ENCODE peak calls at places on chromosomes 11 and 22, in five cellular contexts. O, P, N, Q and L are unnamed samples.

GRCh38 chr11:91305402-91305801 is 919.2 kb upstream of the FAT3 start:
- DNase-seq in P (no peak), O (no peak), N (no peak), Q (no peak), L (no peak)

GRCh38 chr22:36360011-36360410 is 27.8 kb downstream of the MYH9 start:
- DNase-seq in P (no peak), Q (no peak), N (no peak), O (no peak), L (no peak)

GRCh38 chr22:41530612-41531421 is 13.5 kb downstream of the POLR3H start:
- DNase-seq in P (no peak), N (no peak), O (no peak), Q (no peak), L (no peak)

GRCh38 chr11:105588001-105588400 is 21.9 kb upstream of the GRIA4 start:
- DNase-seq in P (no peak), N (no peak), Q (no peak), O (peak), L (no peak)

GRCh38 chr11:65078151-65078550 is 5.7 kb downstream of the CDCA5 start:
- DNase-seq in P (peak), O (peak), Q (no peak), N (peak), L (peak)

GRCh38 chr11:111460752-111461305 is 51.4 kb downstream of the BTG4 start:
- DNase-seq in Q (no peak), N (no peak), P (peak), O (peak), L (no peak)

GRCh38 chr11:75577198-75577597 is 15.1 kb downstream of the SERPINH1 start:
- DNase-seq in P (peak), O (peak), Q (no peak), N (peak), L (peak)

GRCh38 chr11:87589082-87589481 is 551.3 kb downstream of the TMEM135 start:
- DNase-seq in Q (no peak), P (no peak), N (no peak), O (no peak), L (no peak)

GRCh38 chr11:111602865-111603632 is 800 bp downstream of the SIK2 start:
- DNase-seq in P (peak), Q (no peak), O (peak), N (peak), L (no peak)

GRCh38 chr11:46489668-46490560 is 98.3 kb upstream of the CHRM4 start:
- DNase-seq in N (peak), Q (no peak), P (peak), O (peak), L (peak)

GRCh38 chr11:87039371-87039770 is 1.6 kb downstream of the TMEM135 start:
- DNase-seq in N (no peak), Q (no peak), O (peak), P (no peak), L (no peak)

GRCh38 chr22:26541167-26541819 is 29.0 kb upstream of the TFIP11 start:
- DNase-seq in O (no peak), Q (no peak), P (no peak), N (no peak), L (no peak)

GRCh38 chr11:4493480-4493818 is 11.0 kb downstream of the OR52K1 start:
- DNase-seq in N (no peak), P (no peak), O (no peak), Q (no peak), L (no peak)

GRCh38 chr11:133930767-133931448 is 25.9 kb downstream of the IGSF9B start:
- DNase-seq in Q (no peak), N (peak), O (no peak), P (no peak), L (peak)

GRCh38 chr11:16338397-16338796 is 17.9 kb downstream of the SOX6 start:
- DNase-seq in Q (no peak), P (no peak), N (no peak), O (peak), L (no peak)

GRCh38 chr11:2462986-2463765 is 18.4 kb downstream of the KCNQ1 start:
- DNase-seq in P (no peak), N (no peak), Q (no peak), O (no peak), L (no peak)

GRCh38 chr11:19311306-19312030 is 70.7 kb upstream of the E2F8 start:
- DNase-seq in Q (peak), O (peak), N (peak), P (peak), L (peak)

GRCh38 chr11:355581-356458 is 13.5 kb upstream of the B4GALNT4 start:
- DNase-seq in P (peak), O (peak), N (peak), Q (peak), L (peak)

GRCh38 chr22:29994941-29995340 is 85.3 kb upstream of the HORMAD2 start:
- DNase-seq in Q (no peak), O (peak), N (peak), P (no peak), L (peak)

GRCh38 chr22:46571642-46572250 is 34.3 kb upstream of the CELSR1 start:
- DNase-seq in P (no peak), N (no peak), Q (no peak), O (no peak), L (no peak)

GRCh38 chr22:36211237-36211881 is 9.8 kb upstream of the APOL4 start:
- DNase-seq in N (no peak), O (peak), Q (no peak), P (no peak), L (no peak)

GRCh38 chr11:130623909-130624668 is 175.6 kb downstream of the ADAMTS15 start:
- DNase-seq in N (no peak), Q (no peak), P (no peak), O (peak), L (no peak)

GRCh38 chr11:7600205-7600775 is 73.0 kb downstream of the CYB5R2 start:
- DNase-seq in Q (no peak), P (no peak), N (no peak), O (peak), L (peak)

GRCh38 chr11:69907611-69908010 is 88.4 kb upstream of the FGF3 start:
- DNase-seq in O (no peak), P (no peak), Q (no peak), N (no peak), L (no peak)

GRCh38 chr11:69904331-69905201 is 85.3 kb upstream of the FGF3 start:
- DNase-seq in Q (no peak), O (no peak), P (no peak), N (no peak), L (no peak)

GRCh38 chr11:69905611-69906452 is 86.6 kb upstream of the FGF3 start:
- DNase-seq in O (no peak), Q (no peak), N (peak), P (peak), L (no peak)

GRCh38 chr11:69905202-69905535 is 86.0 kb upstream of the FGF3 start:
- DNase-seq in P (peak), Q (no peak), O (no peak), N (peak), L (no peak)

DNA sequence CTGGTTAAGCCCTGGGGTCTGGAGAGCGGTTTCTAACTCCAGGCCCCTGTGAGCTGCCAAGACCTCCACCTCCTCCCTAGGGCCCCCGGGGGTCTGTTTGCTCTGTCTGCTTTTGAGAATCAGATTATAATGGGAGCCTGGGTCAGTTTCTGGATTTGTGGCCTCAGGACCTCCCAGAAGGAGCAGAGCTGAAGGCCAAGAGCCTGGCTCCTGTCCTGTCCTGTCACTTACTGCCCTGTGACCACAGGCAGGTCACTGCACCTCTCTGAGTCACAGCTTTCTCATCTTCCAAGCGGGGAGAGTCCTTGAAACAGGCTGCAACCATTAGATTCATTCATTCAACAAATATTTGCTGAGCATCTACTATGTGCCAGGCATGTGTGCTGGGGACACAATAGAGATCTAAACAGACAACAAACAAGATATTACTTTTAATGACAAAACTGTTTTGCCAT is 87.3 kb upstream of the FGF3 start:
- DNase-seq in O (peak), N (no peak), Q (no peak), P (peak), L (no peak)
- TF ChIP-seq RCOR1 in O (no peak), N (no peak), Q (no peak), P (peak), L (no peak)

DNA sequence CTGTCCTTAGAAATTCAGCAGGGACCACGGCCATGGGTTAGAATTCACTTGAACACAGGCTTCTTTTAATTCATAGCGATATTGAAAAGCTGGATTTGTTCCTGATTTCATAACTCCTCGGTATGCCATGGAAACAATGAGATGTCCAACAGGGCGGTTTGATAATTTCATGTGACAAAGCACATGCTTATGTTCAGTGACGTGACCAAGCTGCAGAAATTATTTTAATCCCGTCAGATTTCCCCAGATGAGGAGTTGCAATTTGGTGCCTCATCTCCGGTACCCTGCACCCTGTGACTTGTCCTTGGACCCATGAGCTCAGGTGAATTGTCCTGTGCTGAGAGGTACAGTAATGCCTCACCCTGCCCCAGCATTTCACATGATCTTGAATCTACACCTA is 81.7 kb downstream of the C11orf91 start:
- DNase-seq in Q (no peak), N (no peak), O (no peak), P (no peak), L (no peak)
- TF ChIP-seq RCOR1 in Q (no peak), N (no peak), O (no peak), P (no peak), L (no peak)

GRCh38 chr22:50705219-50705691 is 32.6 kb downstream of the SHANK3 start:
- DNase-seq in O (peak), Q (no peak), P (peak), N (peak), L (no peak)
- TF ChIP-seq RCOR1 in O (no peak), Q (no peak), P (no peak), N (no peak), L (no peak)

DNA sequence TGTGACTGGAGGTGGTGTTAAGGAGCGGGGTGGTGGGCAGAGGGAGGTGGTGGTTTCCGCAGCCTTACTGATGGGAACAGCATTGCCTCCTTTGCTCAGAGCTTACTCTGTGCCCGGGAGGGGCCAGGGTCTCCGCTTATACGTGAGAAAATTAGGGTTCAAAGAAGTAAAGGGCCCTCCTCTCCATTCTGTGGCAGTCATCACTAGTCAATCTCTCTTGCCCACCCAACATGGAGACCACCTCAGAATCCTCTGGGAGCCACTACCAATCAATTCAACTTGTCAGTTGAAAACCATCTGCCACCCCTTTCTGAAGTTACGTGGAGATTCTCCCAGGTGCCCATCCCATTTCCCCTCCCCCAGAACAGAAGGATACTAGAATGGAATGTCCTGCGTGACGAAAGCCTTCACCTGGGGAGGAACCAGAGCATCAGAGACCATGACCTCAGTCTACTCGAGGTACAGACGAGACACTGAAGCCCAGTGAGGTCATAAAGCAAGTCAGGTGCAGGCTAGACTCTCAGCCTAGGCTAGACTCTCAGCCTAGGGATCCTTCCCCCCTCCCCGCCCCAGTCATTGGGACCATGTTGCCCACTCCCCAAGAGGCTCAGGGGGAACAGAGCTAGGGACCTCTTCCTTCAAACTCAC is 2.0 kb downstream of the SELENOM start:
- DNase-seq in N (no peak), P (no peak), Q (no peak), O (no peak), L (no peak)
- TF ChIP-seq RCOR1 in N (no peak), P (no peak), Q (no peak), O (no peak), L (no peak)

GRCh38 chr11:114326151-114326550 is 30.0 kb downstream of the NNMT start:
- DNase-seq in O (no peak), P (no peak), N (no peak), Q (no peak), L (no peak)
- TF ChIP-seq RCOR1 in O (no peak), P (no peak), N (no peak), Q (no peak), L (no peak)

GRCh38 chr11:61820174-61820573 is 3.4 kb upstream of the FADS1 start:
- DNase-seq in P (no peak), N (no peak), O (peak), Q (no peak), L (peak)
- TF ChIP-seq RCOR1 in P (no peak), N (no peak), O (no peak), Q (no peak), L (no peak)

DNA sequence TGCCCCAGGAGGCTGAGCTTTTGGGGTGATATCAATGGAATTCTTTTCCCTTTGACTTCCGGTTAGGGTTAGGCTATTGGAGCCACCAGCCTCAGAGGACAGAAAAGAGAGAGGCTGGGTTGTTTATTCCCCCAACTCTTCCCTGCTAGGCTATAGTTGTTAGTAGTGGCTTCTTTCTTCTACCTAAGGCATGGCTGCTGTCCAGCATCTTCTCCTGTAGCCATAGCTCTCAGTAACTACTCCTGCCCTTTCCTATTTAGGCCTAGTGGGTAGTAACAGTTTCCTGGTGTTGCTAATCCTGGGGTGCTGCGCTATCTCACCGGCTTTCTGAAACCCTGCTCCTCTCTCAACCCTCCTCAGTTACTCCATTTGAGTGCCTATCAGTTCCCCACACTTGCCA is 184.9 kb downstream of the TENM4 start:
- DNase-seq in N (no peak), Q (no peak), P (no peak), O (no peak), L (no peak)
- TF ChIP-seq RCOR1 in N (no peak), Q (no peak), P (no peak), O (no peak), L (no peak)

GRCh38 chr11:118247041-118247440 is 5.1 kb downstream of the MPZL3 start:
- DNase-seq in Q (no peak), N (no peak), P (no peak), O (no peak), L (no peak)

GRCh38 chr11:118252688-118253087 is 523 bp upstream of the MPZL3 start:
- DNase-seq in P (no peak), N (no peak), O (no peak), Q (no peak), L (no peak)

DNA sequence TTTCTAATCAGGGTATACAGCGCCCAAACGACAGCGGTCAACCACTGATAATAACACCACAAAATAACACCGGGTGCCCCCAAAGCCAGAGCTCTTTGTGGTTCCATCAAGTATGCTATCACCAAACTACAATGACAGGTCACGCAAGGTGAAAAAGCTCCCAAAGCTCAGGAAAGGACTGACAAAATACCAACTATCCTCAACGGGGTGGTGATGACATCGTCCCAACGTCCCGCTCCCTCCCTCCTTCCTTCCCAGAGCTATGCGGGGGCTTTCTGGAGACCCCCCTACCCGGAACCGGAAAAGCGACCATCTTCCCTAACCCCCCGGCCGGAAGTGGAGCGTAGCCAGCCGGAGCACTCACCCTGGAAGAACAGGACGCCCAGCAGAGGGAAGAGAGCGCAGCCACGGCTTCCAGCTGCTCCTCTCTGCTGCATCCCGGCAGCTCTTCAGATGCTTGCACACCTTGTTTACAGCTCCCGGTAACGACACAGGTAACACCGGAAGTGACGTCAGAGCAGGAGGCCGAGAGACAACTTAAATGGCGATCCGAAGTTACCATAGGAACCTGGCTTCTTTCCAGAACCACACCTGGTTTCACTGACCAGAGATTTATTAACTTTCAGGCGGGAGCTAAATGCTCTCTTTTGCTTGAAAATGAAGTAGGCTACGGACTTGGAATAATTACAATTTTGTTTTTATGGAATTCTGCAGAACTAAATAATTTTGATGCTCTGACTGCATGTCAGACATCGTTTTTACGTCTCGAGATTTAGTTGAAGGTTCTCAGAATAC is at the start of gene MPZL3:
- DNase-seq in Q (peak), O (peak), P (peak), N (peak), L (peak)
- TF ChIP-seq RCOR1 in Q (no peak), O (no peak), P (no peak), N (no peak), L (no peak)